ENCODE peak calls at places on chromosome 1, in eight cellular contexts. One of them, this sample, is unnamed.

GRCh38 chr1:212070720-212071302 is 35.3 kb downstream of the DTL start:
- DNase-seq in NCI-H2029: no peak
- DNase-seq in skeletal muscle cell: no peak
- DNase-seq in Caki2: peak; percentile 44
- DNase-seq in GM04504: peak; percentile 21
- DNase-seq in NCI-H1417: no peak
- DNase-seq in neural crest cell: no peak
- DNase-seq in ELR: peak; percentile 54
- DNase-seq in this sample: no peak

GRCh38 chr1:198443374-198444233 is 96.9 kb downstream of the ATP6V1G3 start:
- DNase-seq in NCI-H2029: no peak
- DNase-seq in skeletal muscle cell: peak; percentile 91
- DNase-seq in Caki2: peak; percentile 78
- DNase-seq in GM04504: peak; percentile 66
- DNase-seq in NCI-H1417: no peak
- DNase-seq in neural crest cell: no peak
- DNase-seq in ELR: peak; percentile 96
- DNase-seq in this sample: no peak

GRCh38 chr1:119868176-119868575 is 28.1 kb downstream of the ADAM30 start:
- DNase-seq in NCI-H2029: no peak
- DNase-seq in skeletal muscle cell: no peak
- DNase-seq in Caki2: no peak
- DNase-seq in GM04504: no peak
- DNase-seq in NCI-H1417: no peak
- DNase-seq in neural crest cell: no peak
- DNase-seq in ELR: no peak
- DNase-seq in this sample: no peak

GRCh38 chr1:18597159-18598042 is 33.2 kb upstream of the PAX7 start:
- DNase-seq in NCI-H2029: peak; percentile 28
- DNase-seq in skeletal muscle cell: no peak
- DNase-seq in Caki2: peak; percentile 47
- DNase-seq in GM04504: peak; percentile 12
- DNase-seq in NCI-H1417: peak; percentile 11
- DNase-seq in neural crest cell: peak; percentile 77
- DNase-seq in ELR: peak; percentile 33
- DNase-seq in this sample: peak; percentile 27

GRCh38 chr1:9629445-9630201 is 21.9 kb upstream of the PIK3CD start:
- DNase-seq in NCI-H2029: no peak
- DNase-seq in skeletal muscle cell: no peak
- DNase-seq in Caki2: no peak
- DNase-seq in GM04504: no peak
- DNase-seq in NCI-H1417: no peak
- DNase-seq in neural crest cell: no peak
- DNase-seq in ELR: no peak
- DNase-seq in this sample: no peak

GRCh38 chr1:233566886-233567285 is 47.0 kb upstream of the KCNK1 start:
- DNase-seq in NCI-H2029: no peak
- DNase-seq in skeletal muscle cell: no peak
- DNase-seq in Caki2: no peak
- DNase-seq in GM04504: no peak
- DNase-seq in NCI-H1417: no peak
- DNase-seq in neural crest cell: no peak
- DNase-seq in ELR: no peak
- DNase-seq in this sample: no peak

GRCh38 chr1:165773324-165773965 is 4.8 kb upstream of the TMCO1 start:
- DNase-seq in NCI-H2029: no peak
- DNase-seq in skeletal muscle cell: peak; percentile 55
- DNase-seq in Caki2: peak; percentile 83
- DNase-seq in GM04504: peak; percentile 56
- DNase-seq in NCI-H1417: no peak
- DNase-seq in neural crest cell: no peak
- DNase-seq in ELR: peak; percentile 95
- DNase-seq in this sample: no peak

GRCh38 chr1:211638723-211639122 is 36.7 kb downstream of the NEK2 start:
- DNase-seq in NCI-H2029: no peak
- DNase-seq in skeletal muscle cell: no peak
- DNase-seq in Caki2: no peak
- DNase-seq in GM04504: no peak
- DNase-seq in NCI-H1417: no peak
- DNase-seq in neural crest cell: no peak
- DNase-seq in ELR: no peak
- DNase-seq in this sample: no peak

GRCh38 chr1:200889571-200889970 is 5.1 kb upstream of the INAVA start:
- DNase-seq in NCI-H2029: no peak
- DNase-seq in skeletal muscle cell: no peak
- DNase-seq in Caki2: no peak
- DNase-seq in GM04504: no peak
- DNase-seq in NCI-H1417: no peak
- DNase-seq in neural crest cell: no peak
- DNase-seq in ELR: no peak
- DNase-seq in this sample: no peak

GRCh38 chr1:3695326-3696217 is 43.3 kb downstream of the TP73 start:
- DNase-seq in NCI-H2029: no peak
- DNase-seq in skeletal muscle cell: no peak
- DNase-seq in Caki2: no peak
- DNase-seq in GM04504: no peak
- DNase-seq in NCI-H1417: no peak
- DNase-seq in neural crest cell: peak; percentile 70
- DNase-seq in ELR: peak; percentile 58
- DNase-seq in this sample: peak; percentile 20

GRCh38 chr1:109983380-109984189 is 980 bp upstream of the AHCYL1 start:
- DNase-seq in NCI-H2029: no peak
- DNase-seq in skeletal muscle cell: no peak
- DNase-seq in Caki2: no peak
- DNase-seq in GM04504: no peak
- DNase-seq in NCI-H1417: no peak
- DNase-seq in neural crest cell: no peak
- DNase-seq in ELR: no peak
- DNase-seq in this sample: no peak

GRCh38 chr1:15023976-15024375 is 129.6 kb upstream of the TMEM51 start:
- DNase-seq in NCI-H2029: no peak
- DNase-seq in skeletal muscle cell: no peak
- DNase-seq in Caki2: no peak
- DNase-seq in GM04504: no peak
- DNase-seq in NCI-H1417: no peak
- DNase-seq in neural crest cell: no peak
- DNase-seq in ELR: no peak
- DNase-seq in this sample: no peak

GRCh38 chr1:25118554-25118953 is 113.7 kb downstream of the SYF2 start:
- DNase-seq in NCI-H2029: no peak
- DNase-seq in skeletal muscle cell: no peak
- DNase-seq in Caki2: no peak
- DNase-seq in GM04504: no peak
- DNase-seq in NCI-H1417: no peak
- DNase-seq in neural crest cell: no peak
- DNase-seq in ELR: no peak
- DNase-seq in this sample: no peak

GRCh38 chr1:88117597-88117996 is 566.5 kb upstream of the PKN2 start:
- DNase-seq in NCI-H2029: no peak
- DNase-seq in skeletal muscle cell: no peak
- DNase-seq in Caki2: no peak
- DNase-seq in GM04504: no peak
- DNase-seq in NCI-H1417: no peak
- DNase-seq in neural crest cell: no peak
- DNase-seq in ELR: no peak
- DNase-seq in this sample: no peak

GRCh38 chr1:41726899-41727748 is 191.6 kb downstream of the HIVEP3 start:
- DNase-seq in NCI-H2029: no peak
- DNase-seq in skeletal muscle cell: no peak
- DNase-seq in Caki2: no peak
- DNase-seq in GM04504: no peak
- DNase-seq in NCI-H1417: no peak
- DNase-seq in neural crest cell: no peak
- DNase-seq in ELR: no peak
- DNase-seq in this sample: no peak

This sample was measured in NCI-H345.